ENCODE peak calls at places on chromosomes 4 and X, in seven cellular contexts. J is stimulated activated CD4-positive, alpha-beta T cell treated with anti-CD3 and anti-CD28 coated beads, Interleukin-4, amount 100 ng/mL, for 48 hours; X is AML-193; P is A172; Z is activated T-cell treated with anti-CD3 and anti-CD28 coated beads, Interleukin-2, amount 50 U/mL, for 72 hours; A is glutamatergic neuron; B is tibial nerve. H is an unnamed sample.

GRCh38 chrX:72126539-72127140 is 5.1 kb downstream of the RTL5 start:
- DNase-seq in A (peak), B (peak), P (peak), Z (peak), J (peak), X (peak), H (peak)

GRCh38 chrX:77434949-77435348 is 12.2 kb upstream of the FGF16 start:
- DNase-seq in X (no peak), A (no peak), P (no peak), Z (no peak), B (no peak), J (no peak), H (no peak)

GRCh38 chr4:25088342-25088952 is 57.7 kb upstream of the LGI2 start:
- DNase-seq in J (no peak), A (peak), Z (peak), X (no peak), B (no peak), P (no peak), H (no peak)

GRCh38 chr4:90025248-90025647 is 101.9 kb upstream of the CCSER1 start:
- DNase-seq in J (no peak), B (no peak), A (no peak), P (peak), Z (no peak), X (peak), H (no peak)

GRCh38 chrX:148609766-148610698 is 109.6 kb downstream of the AFF2 start:
- DNase-seq in J (no peak), Z (no peak), B (no peak), A (no peak), P (peak), X (no peak), H (no peak)

GRCh38 chrX:25079020-25079419 is 63.3 kb upstream of the ARX start:
- DNase-seq in J (no peak), Z (no peak), B (no peak), X (no peak), A (no peak), P (no peak), H (no peak)

GRCh38 chrX:42462917-42463316 is 315.0 kb downstream of the PPP1R2C start:
- DNase-seq in X (no peak), A (no peak), P (no peak), B (no peak), J (no peak), Z (no peak), H (no peak)

GRCh38 chr4:177297781-177298391 is 11.8 kb upstream of the NEIL3 start:
- DNase-seq in P (no peak), B (no peak), A (no peak), J (no peak), Z (no peak), X (no peak), H (no peak)

GRCh38 chr4:161564230-161564834 is 599.5 kb downstream of the FSTL5 start:
- DNase-seq in B (no peak), A (no peak), Z (no peak), J (no peak), X (no peak), P (no peak), H (no peak)

GRCh38 chr4:173493041-173493440 is 37.0 kb downstream of the HAND2 start:
- DNase-seq in Z (no peak), P (no peak), J (no peak), A (no peak), X (no peak), B (no peak), H (no peak)

GRCh38 chrX:41518841-41519220 is 71.7 kb downstream of the NYX start:
- DNase-seq in P (peak), X (no peak), J (no peak), Z (no peak), B (no peak), A (no peak), H (no peak)

GRCh38 chr4:140083320-140083719 is 70.7 kb downstream of the MAML3 start:
- DNase-seq in Z (no peak), J (no peak), P (no peak), A (no peak), B (no peak), X (no peak), H (no peak)

GRCh38 chr4:2083826-2084160 is 24.7 kb downstream of the NAT8L start:
- DNase-seq in J (no peak), B (no peak), P (no peak), X (no peak), Z (no peak), A (no peak), H (no peak)

GRCh38 chr4:21655100-21655499 is 293.5 kb downstream of the KCNIP4 start:
- DNase-seq in B (no peak), J (no peak), X (no peak), Z (no peak), A (no peak), P (no peak), H (no peak)

GRCh38 chrX:42680651-42681050 is 97.3 kb downstream of the PPP1R2C start:
- DNase-seq in J (no peak), X (no peak), A (no peak), Z (no peak), P (no peak), B (no peak), H (no peak)

GRCh38 chr4:15668566-15669435 is 12.8 kb upstream of the FAM200B start:
- DNase-seq in X (no peak), A (no peak), B (no peak), P (no peak), J (no peak), Z (no peak), H (no peak)

GRCh38 chr4:15374697-15375096 is 53.1 kb upstream of the C1QTNF7 start:
- DNase-seq in X (no peak), B (no peak), Z (no peak), A (no peak), J (no peak), P (no peak), H (no peak)

GRCh38 chrX:148878371-148878770 is 378.0 kb downstream of the AFF2 start:
- DNase-seq in X (no peak), A (no peak), B (no peak), Z (no peak), P (peak), J (no peak), H (no peak)

GRCh38 chr4:67909910-67910905 is 26.4 kb upstream of the TMPRSS11D start:
- DNase-seq in X (peak), A (no peak), J (no peak), P (no peak), B (no peak), Z (no peak), H (no peak)

GRCh38 chr4:8071741-8072140 is 86.9 kb downstream of the ABLIM2 start:
- DNase-seq in A (no peak), P (no peak), B (no peak), X (no peak), Z (no peak), J (no peak), H (peak)

GRCh38 chr4:68489338-68489737 is 42.1 kb downstream of the TMPRSS11E start:
- DNase-seq in X (no peak), P (no peak), A (no peak), B (no peak), Z (no peak), J (no peak), H (no peak)

GRCh38 chrX:45758738-45759397 is 558.2 kb upstream of the DIPK2B start:
- DNase-seq in B (no peak), Z (peak), A (no peak), X (no peak), P (no peak), J (no peak), H (no peak)

GRCh38 chrX:21666252-21666651 is 8.1 kb upstream of the KLHL34 start:
- DNase-seq in P (no peak), A (no peak), B (no peak), X (no peak), Z (no peak), J (no peak), H (no peak)

GRCh38 chr4:156598138-156598681 is 373.4 kb downstream of the PDGFC start:
- DNase-seq in Z (no peak), J (no peak), B (no peak), P (peak), X (no peak), A (no peak), H (peak)

GRCh38 chr4:15498356-15498755 is 28.7 kb downstream of the CC2D2A start:
- DNase-seq in A (no peak), X (no peak), P (no peak), J (no peak), Z (no peak), B (no peak), H (no peak)

GRCh38 chr4:170374770-170375169 is 285.0 kb upstream of the AADAT start:
- DNase-seq in J (no peak), X (peak), P (no peak), A (no peak), B (no peak), Z (peak), H (no peak)

GRCh38 chr4:182492456-182492855 is 249.3 kb downstream of the TENM3 start:
- DNase-seq in J (no peak), X (no peak), Z (no peak), P (peak), A (no peak), B (no peak), H (no peak)

GRCh38 chr4:98682719-98683118 is 24.3 kb upstream of the TSPAN5 start:
- DNase-seq in B (no peak), X (no peak), Z (no peak), A (no peak), J (no peak), P (peak), H (no peak)

GRCh38 chr4:170391066-170391754 is 301.5 kb upstream of the AADAT start:
- DNase-seq in B (no peak), J (no peak), P (peak), Z (no peak), A (no peak), X (no peak), H (no peak)

GRCh38 chrX:115448146-115448545 is 112.8 kb upstream of the PLS3 start:
- DNase-seq in Z (no peak), J (no peak), A (no peak), P (no peak), X (no peak), B (no peak), H (no peak)

GRCh38 chrX:19647731-19648588 is 132.7 kb upstream of the MAP3K15 start:
- DNase-seq in A (no peak), X (no peak), J (no peak), B (no peak), P (no peak), Z (no peak), H (no peak)

GRCh38 chrX:95145848-95146540 is 1472.0 kb downstream of the FAM133A start:
- DNase-seq in J (no peak), P (no peak), Z (no peak), X (no peak), A (no peak), B (no peak), H (no peak)

GRCh38 chr4:183455431-183456145 is 11.2 kb downstream of the CDKN2AIP start:
- DNase-seq in B (no peak), X (peak), A (no peak), J (no peak), Z (no peak), P (peak), H (no peak)